ENCODE peak calls at places on chromosomes 4 and X, in six cellular contexts. T is nephron progenitor cell, S is lower lobe of right lung, K is AG04450, N is A549, Z is left ventricle myocardium inferior. X is an unnamed sample.
A peak's percentile ranks its signal among the peaks of the same experiment; 100 is the strongest.

GRCh38 chr4:102217345-102217744 is 127.9 kb downstream of the SLC39A8 start:
- DNase-seq in Z (no peak), S (no peak), N (peak; percentile 36), T (no peak), K (no peak), X (no peak)

GRCh38 chr4:22573198-22573597 is 57.3 kb upstream of the ADGRA3 start:
- DNase-seq in T (no peak), Z (peak; percentile 71), K (no peak), S (peak; percentile 52), N (no peak), X (no peak)

GRCh38 chr4:139933541-139933940 is 220.4 kb downstream of the MAML3 start:
- DNase-seq in Z (no peak), S (no peak), K (no peak), T (no peak), N (peak; percentile 48), X (no peak)

GRCh38 chr4:83599183-83599582 is 63.3 kb downstream of the GPAT3 start:
- DNase-seq in K (no peak), T (no peak), Z (no peak), S (no peak), N (peak; percentile 46), X (no peak)

GRCh38 chrX:30735839-30736238 is 82.6 kb downstream of the GK start:
- DNase-seq in T (peak; percentile 71), Z (peak; percentile 15), K (peak; percentile 2), N (peak; percentile 61), S (peak; percentile 52), X (peak; percentile 3)

GRCh38 chrX:110316351-110317078 is 1.4 kb downstream of the AMMECR1 start:
- DNase-seq in S (no peak), N (no peak), Z (no peak), T (peak; percentile 2), K (no peak), X (no peak)

GRCh38 chrX:66014084-66014483 is 25.8 kb downstream of the VSIG4 start:
- DNase-seq in Z (no peak), N (no peak), S (no peak), K (no peak), T (no peak), X (no peak)

GRCh38 chr4:184471872-184472539 is 2.3 kb downstream of the IRF2 start:
- DNase-seq in K (no peak), S (no peak), T (no peak), Z (no peak), N (peak; percentile 14), X (no peak)

GRCh38 chr4:137678796-137679195 is 146.5 kb upstream of the PCDH18 start:
- DNase-seq in N (no peak), Z (no peak), S (no peak), K (no peak), T (no peak), X (no peak)

GRCh38 chr4:151266542-151266941 is 10.4 kb upstream of the PRSS48 start:
- DNase-seq in S (no peak), Z (no peak), N (no peak), K (no peak), T (no peak), X (no peak)

GRCh38 chrX:152958047-152958446 is 35.9 kb downstream of the PNMA5 start:
- DNase-seq in N (no peak), T (no peak), S (no peak), K (no peak), Z (no peak), X (peak; percentile 60)

GRCh38 chr4:4859799-4860380 is 425 bp downstream of the MSX1 start:
- DNase-seq in T (no peak), K (no peak), S (no peak), Z (no peak), N (no peak), X (no peak)

GRCh38 chrX:46959101-46959500 is 46.9 kb downstream of the JADE3 start:
- DNase-seq in K (no peak), Z (no peak), N (no peak), T (no peak), S (no peak), X (no peak)

GRCh38 chr4:141669501-141669900 is 33.1 kb downstream of the IL15 start:
- DNase-seq in S (no peak), Z (no peak), N (no peak), T (no peak), K (no peak), X (no peak)

GRCh38 chrX:126167560-126167959 is 1.5 kb upstream of the DCAF12L2 start:
- DNase-seq in S (no peak), T (no peak), Z (no peak), N (no peak), K (no peak), X (no peak)

GRCh38 chr4:2837904-2838496 is 5.6 kb upstream of the ADD1 start:
- DNase-seq in N (no peak), T (no peak), K (no peak), S (peak; percentile 70), Z (no peak), X (no peak)

GRCh38 chr4:2839060-2839459 is 4.6 kb upstream of the ADD1 start:
- DNase-seq in N (no peak), K (no peak), S (no peak), Z (no peak), T (no peak), X (no peak)

GRCh38 chr4:2835978-2836377 is 7.7 kb upstream of the ADD1 start:
- DNase-seq in S (no peak), T (no peak), K (no peak), N (no peak), Z (peak; percentile 11), X (no peak)

GRCh38 chr4:2836391-2836859 is 7.2 kb upstream of the ADD1 start:
- DNase-seq in Z (peak; percentile 13), S (peak; percentile 32), T (no peak), K (no peak), N (no peak), X (no peak)

GRCh38 chr4:2837110-2837903 is 6.3 kb upstream of the ADD1 start:
- DNase-seq in T (no peak), Z (no peak), K (no peak), N (no peak), S (peak; percentile 43), X (no peak)
- TF ChIP-seq CTCF in T (no peak), Z (no peak), K (no peak), N (no peak), S (no peak), X (no peak)

DNA sequence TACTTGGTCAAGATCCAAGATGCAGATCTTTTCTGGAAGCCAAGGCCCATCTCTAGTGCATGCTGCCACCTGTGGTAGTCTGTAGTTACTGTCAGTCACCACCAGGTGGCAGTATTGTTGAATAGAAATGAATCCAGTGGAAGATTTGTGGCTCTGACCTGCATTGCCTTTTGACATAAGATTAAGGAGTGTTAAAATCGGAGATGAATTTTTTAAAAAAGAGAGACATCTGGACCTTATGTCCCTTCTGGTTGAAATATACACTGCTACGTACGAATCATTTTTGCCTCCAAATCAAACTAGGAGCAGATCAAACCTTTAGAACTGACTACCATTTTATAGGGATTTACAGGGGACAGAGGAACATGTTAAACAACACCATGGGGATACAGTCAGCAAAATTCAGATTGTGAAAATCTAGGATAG is 46.9 kb upstream of the RHOH start:
- DNase-seq in K (peak; percentile 30), T (peak; percentile 31), Z (peak; percentile 19), N (peak; percentile 83), S (no peak), X (peak; percentile 84)
- TF ChIP-seq CTCF in K (peak; percentile 71), T (peak; percentile 69), Z (peak; percentile 87), N (peak; percentile 70), S (peak; percentile 94), X (peak; percentile 67)

GRCh38 chrX:104670051-104670450 is 104.1 kb downstream of the IL1RAPL2 start:
- DNase-seq in Z (no peak), K (no peak), N (no peak), T (no peak), S (no peak), X (no peak)

GRCh38 chrX:104669063-104669462 is 103.1 kb downstream of the IL1RAPL2 start:
- DNase-seq in Z (no peak), N (no peak), K (no peak), S (no peak), T (no peak), X (no peak)

GRCh38 chrX:104662694-104663093 is 96.7 kb downstream of the IL1RAPL2 start:
- DNase-seq in T (no peak), N (no peak), K (no peak), S (no peak), Z (no peak), X (no peak)

GRCh38 chrX:104665691-104666090 is 99.7 kb downstream of the IL1RAPL2 start:
- DNase-seq in N (no peak), T (no peak), K (no peak), S (no peak), Z (no peak), X (no peak)

DNA sequence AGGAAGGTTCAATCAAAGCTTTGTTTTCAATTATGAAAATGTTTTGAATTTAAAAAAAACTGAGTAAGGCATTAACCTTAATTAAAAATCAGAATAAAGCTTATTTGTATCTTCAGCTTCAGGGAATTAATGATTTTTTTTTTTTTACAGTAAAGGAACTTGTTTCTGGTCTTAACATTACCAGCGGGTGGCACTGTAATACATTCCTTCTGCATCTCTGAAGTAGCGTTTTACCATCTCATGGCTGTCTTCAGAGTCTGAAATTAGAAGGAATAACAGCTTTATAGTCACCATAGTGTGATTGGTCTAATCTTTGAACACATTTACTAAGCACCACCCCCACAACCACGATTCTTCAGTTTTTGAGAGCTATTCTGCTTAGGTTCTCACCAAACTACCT is 102.6 kb downstream of the IL1RAPL2 start:
- DNase-seq in Z (no peak), K (no peak), N (peak; percentile 4), T (no peak), S (no peak), X (no peak)
- TF ChIP-seq CTCF in Z (peak; percentile 30), K (no peak), N (no peak), T (peak; percentile 13), S (no peak), X (no peak)

GRCh38 chr4:93730251-93730650 is 98.3 kb upstream of the ATOH1 start:
- DNase-seq in K (no peak), N (no peak), T (no peak), Z (no peak), S (no peak), X (no peak)

GRCh38 chr4:93730760-93731159 is 97.8 kb upstream of the ATOH1 start:
- DNase-seq in T (no peak), N (no peak), Z (no peak), S (no peak), K (no peak), X (no peak)

GRCh38 chr4:93731448-93731847 is 97.1 kb upstream of the ATOH1 start:
- DNase-seq in N (no peak), K (no peak), S (no peak), Z (no peak), T (no peak), X (no peak)
- TF ChIP-seq CTCF in N (no peak), K (no peak), S (no peak), Z (no peak), T (no peak), X (no peak)

X was measured in HL-60.